ENCODE peak calls at places on chromosomes 5 and 9, in five cellular contexts. O is IMR-90, T is H1, F is H9, V is mesenchymal stem cell. M is an unnamed sample.

GRCh38 chr9:33080534-33080933 is 4.1 kb upstream of the SMU1 start:
- DNase-seq in O (no peak), T (no peak), F (no peak), V (no peak), M (no peak)

GRCh38 chr5:142703153-142703552 is 17.3 kb upstream of the FGF1 start:
- DNase-seq in O (no peak), T (no peak), F (no peak), V (no peak), M (no peak)

GRCh38 chr9:110197330-110198187 is 10.4 kb downstream of the C9orf152 start:
- DNase-seq in O (no peak), T (no peak), F (no peak), V (no peak), M (no peak)

GRCh38 chr9:7545766-7546165 is 253.8 kb downstream of the DMAC1 start:
- DNase-seq in O (no peak), T (no peak), F (no peak), V (no peak), M (no peak)

GRCh38 chr5:65846102-65846501 is 80.3 kb upstream of the ERBIN start:
- DNase-seq in O (no peak), T (no peak), F (no peak), V (no peak), M (no peak)

GRCh38 chr5:78295035-78295961 is 800 bp upstream of the AP3B1 start:
- DNase-seq in O (no peak), T (peak), F (peak), V (peak), M (no peak)

GRCh38 chr9:20599195-20599594 is 23.1 kb downstream of the MLLT3 start:
- DNase-seq in O (peak), T (no peak), F (no peak), V (no peak), M (no peak)

GRCh38 chr5:78552729-78553341 is 95.7 kb downstream of the LHFPL2 start:
- DNase-seq in O (no peak), T (no peak), F (no peak), V (no peak), M (no peak)

GRCh38 chr5:96595300-96596090 is 66.7 kb upstream of the CAST start:
- DNase-seq in O (no peak), T (peak), F (peak), V (no peak), M (no peak)

GRCh38 chr5:113090336-113091106 is 113.9 kb downstream of the DCP2 start:
- DNase-seq in O (no peak), T (no peak), F (no peak), V (no peak), M (no peak)

GRCh38 chr5:135847976-135848375 is 13.5 kb downstream of the SLC25A48 start:
- DNase-seq in O (no peak), T (no peak), F (no peak), V (no peak), M (no peak)

GRCh38 chr9:113886471-113886870 is 10.4 kb downstream of the ZNF618 start:
- DNase-seq in O (peak), T (no peak), F (no peak), V (peak), M (no peak)

GRCh38 chr5:115816226-115817042 is at the start of gene CDO1:
- DNase-seq in O (peak), T (peak), F (peak), V (peak), M (peak)

GRCh38 chr5:115776989-115777388 is 39.5 kb downstream of the CDO1 start:
- DNase-seq in O (no peak), T (no peak), F (no peak), V (no peak), M (no peak)

GRCh38 chr9:95497772-95498171 is 19.0 kb downstream of the PTCH1 start:
- DNase-seq in O (peak), T (no peak), F (no peak), V (peak), M (no peak)

GRCh38 chr9:114177423-114178064 is 22.2 kb downstream of the COL27A1 start:
- DNase-seq in O (peak), T (no peak), F (no peak), V (peak), M (no peak)

GRCh38 chr5:64666058-64666457 is 24.2 kb upstream of the SHISAL2B start:
- DNase-seq in O (peak), T (no peak), F (no peak), V (peak), M (no peak)

GRCh38 chr5:67542489-67542888 is 345.9 kb upstream of the CD180 start:
- DNase-seq in O (no peak), T (no peak), F (no peak), V (no peak), M (no peak)

GRCh38 chr5:5289537-5289936 is 132.9 kb upstream of the ICE1 start:
- DNase-seq in O (no peak), T (no peak), F (no peak), V (no peak), M (no peak)

GRCh38 chr9:23541976-23542375 is 284.1 kb downstream of the ELAVL2 start:
- DNase-seq in O (no peak), T (no peak), F (no peak), V (no peak), M (no peak)

GRCh38 chr5:36680066-36680465 is 73.7 kb downstream of the SLC1A3 start:
- DNase-seq in O (no peak), T (no peak), F (no peak), V (no peak), M (no peak)

GRCh38 chr9:33619666-33620404 is 95.8 kb downstream of the ANKRD18B start:
- DNase-seq in O (peak), T (no peak), F (no peak), V (peak), M (no peak)

GRCh38 chr5:138725153-138725884 is 27.9 kb upstream of the CTNNA1 start:
- DNase-seq in O (peak), T (peak), F (peak), V (peak), M (peak)

GRCh38 chr9:128245293-128246151 is 30.3 kb downstream of the GOLGA2 start:
- DNase-seq in O (peak), T (no peak), F (peak), V (peak), M (no peak)

GRCh38 chr9:128246471-128246870 is 29.3 kb downstream of the GOLGA2 start:
- DNase-seq in O (no peak), T (no peak), F (no peak), V (no peak), M (no peak)

GRCh38 chr9:128242828-128243485 is 32.9 kb downstream of the GOLGA2 start:
- DNase-seq in O (no peak), T (no peak), F (no peak), V (no peak), M (no peak)

GRCh38 chr9:128243486-128244415 is 32.1 kb downstream of the GOLGA2 start:
- DNase-seq in O (peak), T (no peak), F (no peak), V (no peak), M (no peak)

GRCh38 chr9:128244443-128245226 is 31.2 kb downstream of the GOLGA2 start:
- DNase-seq in O (peak), T (no peak), F (peak), V (peak), M (no peak)
- H4K91ac ChIP-seq in O (peak), T (peak), F (no peak), V (peak), M (no peak)

DNA sequence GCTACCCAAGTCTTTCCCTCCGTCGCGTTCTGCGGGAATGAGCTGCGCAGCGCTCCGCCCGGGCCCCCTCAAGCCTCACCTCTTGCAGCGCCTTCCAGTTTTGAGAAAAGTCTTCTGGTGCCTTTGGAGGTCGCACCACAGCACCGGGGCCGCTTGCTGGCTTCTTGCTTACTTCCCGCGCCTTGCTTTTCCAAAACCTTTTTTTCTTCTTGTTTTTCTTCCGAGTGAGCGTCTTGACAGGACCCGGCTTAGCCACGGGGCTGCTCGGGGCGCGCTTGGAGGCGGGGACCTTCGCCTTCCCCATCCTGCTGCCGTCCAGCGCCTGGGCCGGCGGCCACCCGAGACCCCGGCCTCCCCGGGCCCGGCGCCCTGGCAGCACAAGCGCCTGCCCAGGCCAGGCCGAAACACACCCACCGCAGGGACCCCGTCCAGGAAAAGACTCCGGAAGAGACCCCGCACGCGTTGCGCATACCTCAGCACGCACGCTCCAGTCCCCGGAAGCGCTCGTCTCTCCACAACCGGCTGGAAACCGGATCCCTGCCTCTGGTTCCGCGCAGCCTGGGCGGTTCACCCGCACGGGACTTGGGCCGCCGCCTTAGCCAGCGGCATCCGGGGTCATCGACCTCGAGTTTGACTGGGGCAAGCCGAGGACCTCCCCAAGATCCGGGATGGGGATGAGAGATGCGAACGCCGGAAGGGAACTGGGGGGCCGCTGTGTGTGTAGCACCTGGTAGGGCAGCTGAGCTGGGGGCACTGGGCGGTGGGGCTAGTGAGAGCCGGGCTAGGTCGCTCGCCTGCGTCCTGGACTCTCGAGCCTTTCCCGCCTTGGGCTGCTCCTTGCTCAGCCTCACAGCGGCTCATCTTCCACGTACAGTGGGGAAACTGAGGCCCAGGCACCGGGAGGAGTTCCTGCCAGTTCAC is at the start of gene REXO4:
- DNase-seq in O (peak), T (peak), F (peak), V (peak), M (peak)
- H3K18ac ChIP-seq in O (peak), T (peak), F (peak), V (peak), M (peak)

GRCh38 chr9:75890541-75891276 is at the start of gene PCSK5:
- DNase-seq in O (peak), T (peak), F (peak), V (peak), M (peak)
- H2BK15ac ChIP-seq in O (peak), T (peak), F (no peak), V (peak), M (peak)

GRCh38 chr5:177455036-177455660 is 8.5 kb downstream of the PRR7 start:
- DNase-seq in O (peak), T (peak), F (peak), V (peak), M (peak)

GRCh38 chr5:177456591-177456964 is 10.0 kb downstream of the PRR7 start:
- DNase-seq in O (no peak), T (no peak), F (no peak), V (no peak), M (no peak)

GRCh38 chr5:177454397-177455035 is 7.9 kb downstream of the PRR7 start:
- DNase-seq in O (peak), T (peak), F (peak), V (peak), M (peak)

GRCh38 chr5:177457239-177458121 is 10.9 kb downstream of the PRR7 start:
- DNase-seq in O (peak), T (peak), F (peak), V (peak), M (peak)

DNA sequence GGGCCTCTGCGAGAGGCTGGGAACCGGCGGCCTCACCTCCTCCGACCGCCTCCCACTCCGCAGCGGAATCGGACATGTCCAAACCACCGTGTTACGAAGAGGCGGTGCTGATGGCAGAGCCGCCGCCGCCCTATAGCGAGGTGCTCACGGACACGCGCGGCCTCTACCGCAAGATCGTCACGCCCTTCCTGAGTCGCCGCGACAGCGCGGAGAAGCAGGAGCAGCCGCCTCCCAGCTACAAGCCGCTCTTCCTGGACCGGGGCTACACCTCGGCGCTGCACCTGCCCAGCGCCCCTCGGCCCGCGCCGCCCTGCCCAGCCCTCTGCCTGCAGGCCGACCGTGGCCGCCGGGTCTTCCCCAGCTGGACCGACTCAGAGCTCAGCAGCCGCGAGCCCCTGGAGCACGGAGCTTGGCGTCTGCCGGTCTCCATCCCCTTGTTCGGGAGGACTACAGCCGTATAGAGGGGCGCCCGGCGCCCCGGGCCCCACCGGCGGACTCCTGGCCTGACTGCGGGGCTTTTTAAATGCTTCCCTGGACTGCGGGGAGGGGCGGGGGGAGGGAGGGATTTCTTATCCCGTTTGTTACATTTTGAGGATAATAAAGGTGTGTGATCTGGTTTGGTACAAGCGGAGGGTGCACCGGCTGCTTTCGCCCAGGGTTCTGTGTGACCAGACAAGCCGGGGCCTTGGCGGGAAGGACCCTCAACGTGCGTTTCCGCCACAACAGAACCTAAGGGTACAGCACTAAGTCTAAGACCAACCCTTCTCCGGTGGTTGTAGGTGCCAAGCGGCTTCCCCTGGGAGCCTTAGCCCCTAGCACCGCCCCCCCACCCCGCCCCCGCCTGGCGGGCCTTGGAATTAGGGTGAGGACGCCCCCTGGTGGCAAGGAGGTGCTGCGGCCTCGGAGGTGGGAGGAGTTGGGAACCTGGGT is 9.3 kb downstream of the PRR7 start:
- DNase-seq in O (peak), T (peak), F (peak), V (peak), M (peak)
- H4K91ac ChIP-seq in O (no peak), T (peak), F (no peak), V (no peak), M (no peak)